ENCODE peak calls at places on chromosome 21, in ten cellular contexts. J is stomach, N is bronchial epithelial cell, D is neural progenitor cell, B is cardiac muscle cell, U is endothelial cell of umbilical vein, L is fibroblast of lung, C is body of pancreas, E is type B pancreatic cell, Y is GM20000. S is an unnamed sample.
A peak's percentile ranks its signal among the peaks of the same experiment; 100 is the strongest.

GRCh38 chr21:19010996-19011395 is 607.4 kb upstream of the TMPRSS15 start:
- DNase-seq in J (no peak), N (no peak), D (no peak), B (no peak), U (no peak), L (no peak), C (no peak), E (no peak), Y (no peak), S (no peak)

GRCh38 chr21:43020771-43021170 is 46.4 kb downstream of the PKNOX1 start:
- DNase-seq in J (no peak), N (no peak), D (no peak), B (no peak), U (no peak), L (no peak), C (no peak), E (no peak), Y (no peak), S (no peak)

GRCh38 chr21:38358666-38359065 is 101.9 kb downstream of the KCNJ15 start:
- DNase-seq in J (no peak), N (no peak), D (no peak), B (no peak), U (no peak), L (no peak), C (no peak), E (no peak), Y (no peak), S (no peak)

GRCh38 chr21:28793043-28793442 is 199.6 kb downstream of the LTN1 start:
- DNase-seq in J (no peak), N (peak; percentile 23), D (peak; percentile 21), B (peak; percentile 77), U (no peak), L (peak; percentile 86), C (no peak), E (no peak), Y (no peak), S (no peak)

GRCh38 chr21:16169102-16169511 is 439.3 kb downstream of the USP25 start:
- DNase-seq in J (no peak), N (peak; percentile 3), D (no peak), B (no peak), U (no peak), L (peak; percentile 63), C (no peak), E (no peak), Y (no peak), S (no peak)

GRCh38 chr21:41508415-41509205 is 652 bp upstream of the TMPRSS2 start:
- DNase-seq in J (no peak), N (no peak), D (no peak), B (no peak), U (no peak), L (no peak), C (peak; percentile 55), E (no peak), Y (no peak), S (no peak)

GRCh38 chr21:33299181-33299752 is 25.5 kb upstream of the IFNAR1 start:
- DNase-seq in J (no peak), N (peak; percentile 72), D (no peak), B (no peak), U (no peak), L (no peak), C (no peak), E (peak; percentile 58), Y (peak; percentile 56), S (peak; percentile 73)

GRCh38 chr21:38806153-38806941 is 618 bp downstream of the ETS2 start:
- DNase-seq in J (no peak), N (no peak), D (peak; percentile 77), B (no peak), U (no peak), L (no peak), C (no peak), E (no peak), Y (peak; percentile 61), S (peak; percentile 38)

GRCh38 chr21:32143222-32143939 is 135.5 kb downstream of the MIS18A start:
- DNase-seq in J (no peak), N (no peak), D (peak; percentile 39), B (no peak), U (no peak), L (peak; percentile 16), C (peak; percentile 3), E (no peak), Y (no peak), S (no peak)

GRCh38 chr21:31135536-31136184 is 97.4 kb upstream of the KRTAP19-8 start:
- DNase-seq in J (no peak), N (no peak), D (no peak), B (no peak), U (peak; percentile 31), L (no peak), C (no peak), E (no peak), Y (no peak), S (no peak)

GRCh38 chr21:28767523-28767922 is 225.2 kb downstream of the LTN1 start:
- DNase-seq in J (no peak), N (no peak), D (no peak), B (no peak), U (no peak), L (no peak), C (no peak), E (no peak), Y (no peak), S (no peak)

GRCh38 chr21:44421901-44422840 is 33.1 kb upstream of the LRRC3 start:
- DNase-seq in J (no peak), N (no peak), D (no peak), B (no peak), U (no peak), L (no peak), C (no peak), E (peak; percentile 63), Y (no peak), S (no peak)

GRCh38 chr21:46194374-46195334 is 10.4 kb upstream of the SPATC1L start:
- DNase-seq in J (peak; percentile 17), N (no peak), D (no peak), B (no peak), U (no peak), L (no peak), C (no peak), E (peak; percentile 69), Y (no peak), S (no peak)
- TF ChIP-seq CTCF in J (no peak), N (no peak), D (no peak), B (no peak), U (no peak), L (no peak), C (no peak), E (no peak), Y (no peak), S (no peak)

DNA sequence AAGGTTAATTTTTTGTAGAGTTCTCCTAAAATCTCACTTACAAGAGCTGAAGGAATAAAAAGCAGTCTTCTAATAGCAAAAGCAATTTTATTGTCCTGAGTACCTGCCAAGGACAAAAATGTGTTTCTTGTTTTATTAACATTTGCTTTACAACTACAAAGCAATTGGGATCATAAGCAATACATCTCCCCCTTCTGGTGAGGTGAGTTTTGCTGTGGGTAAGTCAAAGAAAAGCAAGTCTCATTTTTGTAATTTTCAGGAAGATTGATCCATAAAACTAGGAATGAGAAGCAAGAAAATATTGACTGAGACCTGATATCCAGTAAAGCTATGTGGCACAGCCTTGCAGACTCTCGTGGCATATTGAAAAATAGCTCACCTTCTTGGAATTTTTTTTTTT is 2162.7 kb downstream of the NCAM2 start:
- DNase-seq in J (no peak), N (no peak), D (no peak), B (no peak), U (peak; percentile 43), L (no peak), C (no peak), E (no peak), Y (no peak), S (no peak)
- TF ChIP-seq CTCF in J (no peak), N (no peak), D (peak; percentile 28), B (no peak), U (peak; percentile 19), L (no peak), C (no peak), E (peak; percentile 22), Y (no peak), S (no peak)

GRCh38 chr21:46636181-46636512 is 673 bp downstream of the PRMT2 start:
- DNase-seq in J (no peak), N (no peak), D (no peak), B (no peak), U (no peak), L (no peak), C (no peak), E (no peak), Y (no peak), S (no peak)

GRCh38 chr21:46636550-46637289 is 1.2 kb downstream of the PRMT2 start:
- DNase-seq in J (no peak), N (no peak), D (no peak), B (no peak), U (peak; percentile 24), L (no peak), C (no peak), E (no peak), Y (no peak), S (no peak)

GRCh38 chr21:46634427-46634826 is 1.0 kb upstream of the PRMT2 start:
- DNase-seq in J (no peak), N (no peak), D (no peak), B (no peak), U (no peak), L (no peak), C (no peak), E (no peak), Y (no peak), S (no peak)

GRCh38 chr21:46634966-46635323 is 529 bp upstream of the PRMT2 start:
- DNase-seq in J (peak; percentile 40), N (peak; percentile 68), D (peak; percentile 86), B (peak; percentile 92), U (peak; percentile 89), L (peak; percentile 93), C (peak; percentile 73), E (no peak), Y (peak; percentile 39), S (peak; percentile 40)

DNA sequence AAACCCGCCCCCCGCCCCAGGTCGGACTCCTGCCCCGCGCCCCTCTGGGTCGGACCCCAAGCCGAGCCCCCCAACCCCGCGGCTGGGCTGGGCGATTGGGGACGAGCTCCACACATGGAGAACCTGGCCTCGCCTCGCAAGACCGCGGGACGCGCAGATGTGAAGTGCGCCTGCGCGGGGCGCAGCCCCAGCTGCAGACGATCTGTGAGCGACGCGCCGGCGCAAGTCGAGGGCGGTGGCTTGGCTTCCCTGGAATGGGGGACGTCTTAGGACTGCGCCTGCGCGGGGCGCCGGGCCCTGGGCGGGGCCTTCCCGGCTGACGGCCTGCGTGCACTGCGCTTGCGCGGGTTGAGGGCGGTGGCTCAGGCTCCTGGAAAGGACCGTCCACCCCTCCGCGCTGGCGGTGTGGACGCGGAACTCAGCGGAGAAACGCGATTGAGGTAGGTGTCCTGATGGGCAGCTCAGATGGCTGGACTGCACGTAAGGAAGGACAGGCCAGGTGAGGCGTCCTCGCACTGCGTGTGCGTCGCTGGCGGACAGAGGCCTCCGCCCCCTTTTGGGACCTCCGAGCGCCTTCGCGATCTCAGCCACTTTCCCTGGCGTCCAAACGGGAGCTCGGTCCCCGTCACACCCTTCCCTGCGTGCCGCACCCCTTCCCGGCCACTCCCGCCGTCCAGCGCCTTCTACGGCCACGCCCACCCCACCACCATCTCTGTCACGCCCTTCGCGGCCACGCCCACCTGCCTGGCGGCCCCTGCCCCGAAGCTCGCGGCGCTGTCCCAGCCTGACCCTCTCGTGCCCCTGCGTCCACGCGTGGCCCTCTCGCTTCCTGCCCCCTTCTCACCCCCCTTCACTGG is at the start of gene PRMT2:
- DNase-seq in J (peak; percentile 98), N (peak; percentile 92), D (peak; percentile 99), B (peak; percentile 98), U (peak; percentile 98), L (peak; percentile 98), C (peak; percentile 97), E (peak; percentile 100), Y (peak; percentile 100), S (peak; percentile 100)
- TF ChIP-seq CTCF in J (no peak), N (no peak), D (no peak), B (no peak), U (no peak), L (no peak), C (no peak), E (no peak), Y (no peak), S (no peak)

GRCh38 chr21:46325073-46325912 is 1.3 kb downstream of the PCNT start:
- DNase-seq in J (peak; percentile 37), N (peak; percentile 50), D (peak; percentile 83), B (peak; percentile 62), U (peak; percentile 59), L (peak; percentile 40), C (peak; percentile 39), E (peak; percentile 74), Y (peak; percentile 61), S (peak; percentile 60)
- TF ChIP-seq CTCF in J (no peak), N (peak; percentile 57), D (peak; percentile 40), B (peak; percentile 26), U (peak; percentile 52), L (peak; percentile 45), C (no peak), E (peak; percentile 52), Y (no peak), S (peak; percentile 26)

S was measured in GM10248.